ENCODE peak calls at places on chromosomes 5 and 9, in ten cellular contexts. P, A, T, C, G, J, W, M, V and L are unnamed samples.

GRCh38 chr5:171484460-171484899 is 65.0 kb downstream of the FGF18 start:
- DNase-seq in T (no peak), J (no peak), G (no peak), W (peak; percentile 41), C (peak; percentile 25), P (no peak), A (no peak), M (no peak), V (no peak), L (peak; percentile 58)

GRCh38 chr9:109319631-109320233 is 1.1 kb downstream of the EPB41L4B start:
- DNase-seq in G (no peak), P (no peak), V (peak; percentile 44), W (no peak), C (no peak), M (peak; percentile 23), T (no peak), A (no peak), J (no peak), L (no peak)

GRCh38 chr5:143200781-143201398 is 202.6 kb downstream of the NR3C1 start:
- DNase-seq in M (peak; percentile 40), G (no peak), T (no peak), J (no peak), C (no peak), A (no peak), V (no peak), P (peak; percentile 81), W (no peak), L (peak; percentile 97)

GRCh38 chr5:57412010-57412409 is 70.6 kb downstream of the ACTBL2 start:
- DNase-seq in P (peak; percentile 38), J (no peak), G (no peak), C (no peak), A (no peak), M (no peak), V (no peak), W (no peak), T (no peak), L (no peak)

GRCh38 chr5:159163027-159163699 is 46.2 kb downstream of the RNF145 start:
- DNase-seq in M (no peak), G (no peak), W (no peak), C (no peak), V (no peak), A (no peak), T (no peak), J (no peak), P (peak; percentile 78), L (peak; percentile 78)

GRCh38 chr9:17018540-17019196 is 116.2 kb upstream of the CNTLN start:
- DNase-seq in J (no peak), G (no peak), M (no peak), C (no peak), V (no peak), P (no peak), A (no peak), W (no peak), T (no peak), L (no peak)

GRCh38 chr9:136695955-136696354 is 8.7 kb upstream of the AGPAT2 start:
- DNase-seq in P (no peak), M (no peak), A (no peak), V (no peak), C (no peak), G (no peak), W (no peak), J (no peak), T (no peak), L (no peak)

GRCh38 chr9:37432020-37432419 is 9.5 kb downstream of the GRHPR start:
- DNase-seq in J (no peak), T (no peak), V (no peak), W (no peak), M (no peak), P (no peak), G (peak; percentile 38), C (no peak), A (no peak), L (no peak)

GRCh38 chr9:3740690-3741419 is 215.1 kb upstream of the RFX3 start:
- DNase-seq in G (no peak), W (no peak), V (no peak), P (peak; percentile 11), J (no peak), T (no peak), M (no peak), A (no peak), C (no peak), L (peak; percentile 48)

DNA sequence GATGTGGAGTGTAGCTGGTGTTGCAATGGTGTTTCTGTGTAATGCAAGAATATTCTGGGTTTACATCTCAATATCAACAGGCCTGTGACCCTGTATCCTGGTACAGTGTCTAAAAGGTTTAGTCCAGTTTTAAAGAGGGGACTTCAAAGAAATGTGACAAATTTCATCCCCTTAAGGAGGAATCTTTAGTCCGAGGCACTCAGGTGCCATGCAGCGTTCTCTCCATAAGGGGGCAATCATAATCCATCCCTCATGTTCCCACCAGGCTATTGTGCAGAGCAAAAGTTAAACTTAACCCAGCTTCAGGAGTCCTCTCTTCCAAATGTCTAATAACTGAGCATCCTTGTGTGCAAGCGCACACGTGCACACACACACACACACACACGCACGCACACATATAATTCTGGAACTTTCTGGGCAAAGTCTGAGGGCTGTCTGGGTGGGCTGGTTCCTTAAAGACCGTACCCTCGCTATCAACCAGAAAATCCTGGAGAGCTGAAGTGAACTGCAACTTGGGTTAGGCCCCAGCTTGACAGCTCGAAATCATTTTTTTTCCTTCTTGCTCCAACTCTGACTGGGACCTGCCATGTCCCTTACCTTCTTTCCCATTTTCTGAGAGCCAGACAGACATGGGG is 46.0 kb downstream of the CRB2 start:
- DNase-seq in G (no peak), J (peak; percentile 70), T (no peak), A (no peak), C (peak; percentile 55), P (peak; percentile 35), W (no peak), V (no peak), M (no peak), L (peak; percentile 41)
- TF ChIP-seq CTCF in G (peak; percentile 84), J (peak; percentile 88), T (peak; percentile 90), A (peak; percentile 75), C (peak; percentile 83), P (peak; percentile 83), W (no peak), V (peak; percentile 45), M (peak; percentile 67), L (peak; percentile 31)

GRCh38 chr9:81371824-81372223 is 317.5 kb downstream of the TLE1 start:
- DNase-seq in T (no peak), A (no peak), J (no peak), W (no peak), C (no peak), G (no peak), M (no peak), V (peak; percentile 69), P (no peak), L (no peak)

GRCh38 chr9:81374459-81374858 is 314.9 kb downstream of the TLE1 start:
- DNase-seq in J (no peak), P (no peak), C (no peak), G (no peak), T (no peak), W (no peak), M (no peak), A (no peak), V (no peak), L (no peak)

GRCh38 chr9:81373294-81373693 is 316.1 kb downstream of the TLE1 start:
- DNase-seq in W (no peak), V (no peak), M (peak; percentile 37), A (no peak), G (peak; percentile 70), T (no peak), J (no peak), C (no peak), P (no peak), L (no peak)

GRCh38 chr9:81370650-81371049 is 318.7 kb downstream of the TLE1 start:
- DNase-seq in G (no peak), A (no peak), V (no peak), T (no peak), W (no peak), P (no peak), J (no peak), C (no peak), M (no peak), L (no peak)

DNA sequence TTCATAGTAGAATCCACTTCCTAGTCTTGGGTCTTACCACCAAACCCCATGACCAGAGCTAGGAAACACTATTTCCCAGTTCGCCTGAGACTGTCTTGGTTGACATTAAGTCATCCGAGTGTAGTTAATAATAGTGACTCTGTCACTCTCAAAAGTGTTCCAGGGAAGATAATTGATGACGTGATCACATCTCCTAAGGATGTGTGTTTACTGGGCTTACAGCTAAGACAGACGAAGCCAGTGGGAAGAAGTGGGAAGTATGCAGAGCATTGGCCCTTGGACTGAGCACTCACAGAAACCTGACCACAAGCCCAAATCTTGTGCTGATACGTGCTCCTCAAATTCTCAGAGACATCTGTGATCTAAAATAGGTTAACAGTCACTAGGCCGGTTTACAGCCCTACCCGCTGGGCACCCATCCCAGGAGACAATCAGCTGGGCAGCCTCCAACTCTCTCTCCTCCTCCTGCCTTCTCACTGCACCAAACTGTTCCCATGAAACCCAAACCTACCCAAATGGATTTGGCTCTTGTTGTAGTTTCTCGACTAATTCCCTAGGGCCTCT is 316.6 kb downstream of the TLE1 start:
- DNase-seq in J (no peak), W (no peak), T (no peak), C (no peak), G (peak; percentile 76), V (peak; percentile 40), M (peak; percentile 54), P (no peak), A (no peak), L (no peak)
- TF ChIP-seq CTCF in J (no peak), W (no peak), T (no peak), C (no peak), G (no peak), V (no peak), M (no peak), P (no peak), A (no peak), L (no peak)

DNA sequence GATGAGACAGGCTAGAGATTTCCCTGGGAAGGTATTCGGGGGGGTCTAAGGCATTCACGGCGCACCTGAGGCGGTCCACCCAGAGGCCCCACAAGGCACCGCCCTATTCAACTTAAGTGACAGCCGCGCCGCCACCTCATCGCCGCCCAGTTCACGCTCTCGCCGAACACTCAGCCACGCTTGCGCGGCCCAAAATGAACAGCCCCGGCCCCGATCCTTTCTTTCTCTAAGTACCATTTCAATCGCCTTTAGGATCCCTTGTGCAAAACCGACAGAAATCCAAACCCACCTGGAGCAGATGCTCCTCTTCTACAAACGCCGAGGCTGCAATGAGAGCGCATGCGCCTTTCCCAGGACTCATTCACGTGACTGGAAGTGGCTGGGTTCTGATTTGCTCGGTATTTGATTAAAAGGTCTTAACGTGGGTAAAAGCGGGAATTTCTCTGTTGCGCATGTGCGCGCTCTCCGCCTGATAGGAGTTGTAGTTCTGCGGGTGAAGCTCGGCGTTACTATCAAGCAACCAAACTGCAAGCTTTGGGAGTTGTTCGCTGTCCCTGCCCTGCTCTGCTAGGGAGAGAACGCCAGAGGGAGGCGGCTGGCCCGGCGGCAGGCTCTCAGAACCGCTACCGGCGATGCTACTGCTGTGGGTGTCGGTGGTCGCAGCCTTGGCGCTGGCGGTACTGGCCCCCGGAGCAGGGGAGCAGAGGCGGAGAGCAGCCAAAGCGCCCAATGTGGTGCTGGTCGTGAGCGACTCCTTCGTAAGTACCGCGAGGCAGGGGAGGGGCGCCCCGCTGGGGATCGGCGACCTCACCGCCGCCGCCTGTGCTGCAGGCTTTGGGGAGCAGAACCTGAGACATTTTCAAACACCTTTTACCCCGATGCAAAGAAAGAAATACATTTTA is at the start of the genes ARSK and SKIC3:
- DNase-seq in C (peak; percentile 84), J (peak; percentile 98), W (peak; percentile 83), M (peak; percentile 91), V (peak; percentile 96), P (peak; percentile 100), T (peak; percentile 91), A (peak; percentile 82), G (peak; percentile 97), L (peak; percentile 99)
- TF ChIP-seq CTCF in C (peak; percentile 55), J (peak; percentile 46), W (peak; percentile 26), M (peak; percentile 30), V (peak; percentile 16), P (peak; percentile 64), T (peak; percentile 36), A (no peak), G (peak; percentile 47), L (no peak)

GRCh38 chr5:73437126-73438047 is 11.2 kb downstream of the FOXD1 start:
- DNase-seq in T (no peak), C (peak; percentile 45), G (no peak), P (peak; percentile 30), W (no peak), A (no peak), M (peak; percentile 21), J (peak; percentile 65), V (no peak), L (no peak)
- TF ChIP-seq CTCF in T (peak; percentile 65), C (peak; percentile 57), G (no peak), P (peak; percentile 79), W (no peak), A (no peak), M (no peak), J (peak; percentile 6), V (no peak), L (no peak)